ENCODE peak calls at places on chromosome 6, in four cellular contexts. V is GM12865, X is B cell, W is fibroblast of lung. Y is an unnamed sample.

GRCh38 chr6:78487401-78487800 is 379.9 kb upstream of the IRAK1BP1 start:
- DNase-seq in X (no peak), W (no peak), V (no peak), Y (no peak)

GRCh38 chr6:15073344-15073789 is 172.5 kb upstream of the JARID2 start:
- DNase-seq in X (no peak), V (peak), W (no peak), Y (peak)

GRCh38 chr6:168201383-168201782 is 118.2 kb downstream of the DACT2 start:
- DNase-seq in V (no peak), X (no peak), W (no peak), Y (no peak)

GRCh38 chr6:147947521-147947920 is 395.1 kb upstream of the SASH1 start:
- DNase-seq in W (peak), X (no peak), V (no peak), Y (no peak)

GRCh38 chr6:159665868-159666635 is 27.0 kb downstream of the SOD2 start:
- DNase-seq in X (no peak), V (no peak), W (no peak), Y (no peak)

GRCh38 chr6:33417127-33417902 is 592 bp downstream of the CUTA start:
- DNase-seq in V (peak), X (no peak), W (peak), Y (no peak)

GRCh38 chr6:83708970-83709747 is at the start of gene SNAP91:
- DNase-seq in W (no peak), X (no peak), V (peak), Y (peak)

GRCh38 chr6:170553686-170554085 is 483 bp upstream of the TBP start:
- DNase-seq in V (no peak), W (peak), X (peak), Y (no peak)

GRCh38 chr6:144811140-144811539 is 526.0 kb downstream of the UTRN start:
- DNase-seq in V (no peak), W (peak), X (no peak), Y (no peak)

GRCh38 chr6:40916816-40917215 is 122.2 kb downstream of the UNC5CL start:
- DNase-seq in X (no peak), W (no peak), V (no peak), Y (no peak)

GRCh38 chr6:35238843-35239289 is 20.7 kb upstream of the ZNF76 start:
- DNase-seq in X (no peak), W (peak), V (no peak), Y (no peak)

GRCh38 chr6:128209771-128210170 is 308.9 kb upstream of the THEMIS start:
- DNase-seq in V (no peak), X (no peak), W (peak), Y (no peak)

GRCh38 chr6:104526383-104526782 is 333.3 kb downstream of the HACE1 start:
- DNase-seq in V (no peak), W (no peak), X (no peak), Y (no peak)

GRCh38 chr6:112912351-112913101 is 565.4 kb downstream of the RFPL4B start:
- DNase-seq in W (peak), X (no peak), V (no peak), Y (no peak)

GRCh38 chr6:163951326-163951725 is 536.8 kb downstream of the QKI start:
- DNase-seq in X (no peak), V (no peak), W (no peak), Y (no peak)

GRCh38 chr6:148261470-148261869 is 81.2 kb upstream of the SASH1 start:
- DNase-seq in W (no peak), V (no peak), X (no peak), Y (no peak)

GRCh38 chr6:142642651-142643050 is 302.3 kb downstream of the HIVEP2 start:
- DNase-seq in X (no peak), V (no peak), W (no peak), Y (no peak)

GRCh38 chr6:28208180-28208659 is 16.9 kb upstream of the ZSCAN9 start:
- DNase-seq in W (peak), X (no peak), V (no peak), Y (no peak)

GRCh38 chr6:44052419-44053011 is 74.7 kb downstream of the MRPL14 start:
- DNase-seq in X (no peak), W (peak), V (no peak), Y (no peak)

GRCh38 chr6:33740204-33740608 is 6.5 kb downstream of the IP6K3 start:
- DNase-seq in V (no peak), W (peak), X (no peak), Y (no peak)

GRCh38 chr6:142913036-142913510 is 31.9 kb downstream of the HIVEP2 start:
- DNase-seq in V (peak), X (no peak), W (no peak), Y (peak)

GRCh38 chr6:139926711-139927110 is 552.3 kb upstream of the CITED2 start:
- DNase-seq in V (peak), W (peak), X (no peak), Y (no peak)

GRCh38 chr6:79946773-79947190 is 571 bp downstream of the ELOVL4 start:
- DNase-seq in W (peak), X (peak), V (no peak), Y (peak)

GRCh38 chr6:42021847-42022754 is 28.2 kb upstream of the TAF8 start:
- DNase-seq in V (peak), X (peak), W (peak), Y (peak)

GRCh38 chr6:109794201-109794926 is 103.3 kb downstream of the FIG4 start:
- DNase-seq in W (peak), V (peak), X (no peak), Y (no peak)

GRCh38 chr6:45838486-45838885 is 177.2 kb downstream of the CLIC5 start:
- DNase-seq in W (no peak), X (no peak), V (no peak), Y (no peak)

GRCh38 chr6:32967151-32968091 is 973 bp upstream of the BRD2 start:
- DNase-seq in W (peak), V (peak), X (no peak), Y (no peak)

GRCh38 chr6:39153766-39154397 is 38.9 kb upstream of the SAYSD1 start:
- DNase-seq in V (no peak), X (no peak), W (no peak), Y (no peak)

GRCh38 chr6:41071501-41071922 is 644 bp downstream of the OARD1 start:
- DNase-seq in V (peak), X (no peak), W (no peak), Y (no peak)

GRCh38 chr6:130322673-130323268 is 43.0 kb upstream of the TMEM200A start:
- DNase-seq in X (no peak), V (peak), W (peak), Y (no peak)

GRCh38 chr6:116461563-116462507 is 660 bp downstream of the CALHM6 start:
- DNase-seq in X (peak), V (peak), W (peak), Y (peak)

GRCh38 chr6:63802606-63803206 is 167.1 kb downstream of the PHF3 start:
- DNase-seq in V (peak), X (no peak), W (peak), Y (no peak)

GRCh38 chr6:22026160-22026678 is 270.6 kb downstream of the PRL start:
- DNase-seq in X (no peak), V (no peak), W (no peak), Y (peak)

GRCh38 chr6:101397199-101397598 is 3.7 kb downstream of the GRIK2 start:
- DNase-seq in V (no peak), X (no peak), W (peak), Y (no peak)

GRCh38 chr6:149716181-149716580 is 1.7 kb downstream of the LATS1 start:
- DNase-seq in X (no peak), W (no peak), V (peak), Y (peak)

GRCh38 chr6:85390105-85390728 is 59.7 kb upstream of the NT5E start:
- DNase-seq in V (no peak), X (no peak), W (no peak), Y (no peak)

GRCh38 chr6:47106216-47106615 is 64.1 kb upstream of the ADGRF1 start:
- DNase-seq in W (no peak), X (no peak), V (no peak), Y (no peak)

DNA sequence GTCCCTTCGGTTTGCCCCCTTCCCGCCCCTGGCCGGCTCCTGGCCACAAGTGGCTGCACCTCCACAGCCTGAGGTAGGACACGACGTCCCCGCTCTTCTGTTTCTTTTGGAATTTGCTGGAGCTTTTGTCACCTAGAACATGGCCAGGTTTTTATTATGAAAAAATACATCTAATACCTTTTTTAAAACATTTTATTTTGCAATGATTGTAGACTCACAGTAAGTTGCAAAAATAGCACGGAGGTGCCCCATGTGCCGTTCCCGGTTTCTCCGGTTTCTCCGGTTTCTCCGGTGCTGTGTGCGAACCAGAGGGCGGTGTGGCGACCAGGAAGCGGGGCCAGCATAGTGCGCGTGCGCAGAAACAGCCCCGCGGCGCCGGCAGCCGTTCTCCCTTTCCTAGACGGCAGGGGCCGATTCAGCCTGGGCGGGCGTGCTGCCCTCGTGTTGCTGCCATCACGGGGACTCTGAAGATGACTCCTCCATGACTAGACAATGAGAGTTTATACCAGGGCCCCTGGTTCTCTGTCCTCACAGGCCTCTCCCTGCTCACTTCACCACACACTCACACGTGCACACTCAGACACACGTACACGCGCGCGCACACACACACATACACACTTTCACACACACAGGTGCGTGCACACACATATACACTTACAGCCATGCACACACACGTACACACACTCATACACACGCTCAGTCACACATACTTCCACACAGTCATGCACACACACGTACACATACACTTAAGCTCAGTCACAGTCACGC is 102.1 kb downstream of the TMEM242 start:
- DNase-seq in X (peak), W (peak), V (peak), Y (peak)
- TF ChIP-seq CTCF in X (no peak), W (no peak), V (no peak), Y (peak)

GRCh38 chr6:103405321-103405720 is 1454.4 kb downstream of the HACE1 start:
- DNase-seq in W (no peak), V (no peak), X (no peak), Y (no peak)

GRCh38 chr6:103404799-103405198 is 1454.9 kb downstream of the HACE1 start:
- DNase-seq in X (no peak), V (no peak), W (no peak), Y (no peak)

DNA sequence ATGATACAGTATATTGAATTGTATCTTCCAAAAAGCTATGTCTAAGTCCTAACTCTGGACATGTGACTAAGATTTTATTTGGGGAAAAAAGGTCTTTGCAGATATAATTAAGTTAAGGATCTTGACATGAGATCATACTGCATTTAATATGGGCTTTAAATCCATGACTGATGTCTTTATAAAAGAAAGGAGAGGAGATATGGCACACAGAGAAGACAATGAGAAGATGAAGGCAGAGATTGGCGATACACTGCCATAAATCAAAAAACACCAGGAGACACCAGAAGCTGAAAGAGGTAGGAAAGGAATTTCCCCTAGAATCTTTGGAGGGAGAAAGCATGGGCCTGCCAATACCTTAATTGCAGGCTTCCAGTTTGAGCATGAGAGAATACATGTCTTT is 1450.2 kb downstream of the HACE1 start:
- DNase-seq in V (no peak), W (no peak), X (no peak), Y (no peak)
- TF ChIP-seq CTCF in V (no peak), W (no peak), X (no peak), Y (no peak)

GRCh38 chr6:157983439-157984119 is 1.9 kb downstream of the SYNJ2 start:
- DNase-seq in V (no peak), W (peak), X (no peak), Y (no peak)

GRCh38 chr6:157984165-157984564 is 2.5 kb downstream of the SYNJ2 start:
- DNase-seq in X (no peak), W (no peak), V (no peak), Y (no peak)

GRCh38 chr6:157981395-157982296 is at the start of gene SYNJ2:
- DNase-seq in X (peak), W (peak), V (peak), Y (peak)

GRCh38 chr6:157982297-157982579 is 575 bp downstream of the SYNJ2 start:
- DNase-seq in W (peak), X (peak), V (peak), Y (no peak)

DNA sequence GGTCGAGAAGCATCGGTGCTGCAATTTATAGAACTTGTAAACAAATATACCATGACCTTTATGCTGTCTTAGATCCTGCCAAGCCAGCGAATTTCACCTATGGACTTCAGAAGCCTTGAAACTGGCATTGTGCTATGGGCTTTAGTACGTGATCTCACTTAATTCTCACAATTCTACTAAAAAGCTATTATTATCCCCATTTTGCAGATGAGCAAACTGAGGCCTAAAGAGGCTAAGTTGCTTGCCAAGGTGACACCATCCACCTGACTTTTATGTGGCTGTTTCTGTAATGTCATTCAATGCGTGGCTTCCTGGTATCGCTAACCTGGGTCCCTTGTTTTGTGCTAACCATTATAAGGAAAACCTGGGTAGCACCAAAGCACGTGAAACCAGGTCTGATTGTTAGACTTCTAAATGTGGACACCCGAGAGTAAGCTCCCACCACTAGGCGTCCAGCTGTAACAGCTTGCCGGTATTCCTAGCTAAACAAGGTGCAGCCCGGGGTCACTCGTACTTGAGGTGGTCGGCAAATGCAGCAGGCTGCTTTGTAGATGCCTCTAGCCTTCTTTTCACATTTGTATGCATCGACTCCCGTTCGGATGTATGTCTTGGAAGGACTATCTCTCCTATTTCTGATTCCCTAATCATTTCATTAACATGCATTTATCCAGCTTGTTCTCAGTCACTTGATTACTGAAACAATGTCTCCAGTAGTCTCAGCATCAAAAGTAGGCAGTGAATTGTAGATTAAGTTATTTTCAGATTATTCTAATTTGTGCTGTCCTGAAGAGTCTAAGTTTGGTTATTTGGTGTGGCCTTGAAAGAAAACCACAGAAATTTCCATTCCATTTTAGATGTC is 1.1 kb downstream of the SYNJ2 start:
- DNase-seq in W (peak), V (peak), X (no peak), Y (no peak)
- TF ChIP-seq CTCF in W (peak), V (peak), X (peak), Y (peak)

DNA sequence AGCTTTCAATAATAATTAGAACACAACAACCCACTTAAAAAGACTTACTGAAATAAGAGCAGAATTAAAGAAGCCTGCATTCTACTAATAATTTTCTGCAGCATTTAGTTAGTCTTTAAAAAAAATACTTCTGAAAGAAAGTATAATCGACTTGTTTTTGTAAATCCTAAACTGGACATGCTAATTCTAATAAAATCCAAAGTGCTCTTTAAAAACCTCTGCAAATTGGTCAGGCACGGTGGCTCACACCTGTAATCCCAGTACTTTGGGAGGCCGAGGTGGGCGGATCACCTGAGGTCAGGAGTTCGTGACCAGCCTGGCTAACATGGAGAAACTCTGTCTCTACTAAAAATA is 57.5 kb upstream of the ARMH2 start:
- DNase-seq in V (no peak), X (no peak), W (no peak), Y (no peak)
- TF ChIP-seq CTCF in V (no peak), X (peak), W (no peak), Y (no peak)

DNA sequence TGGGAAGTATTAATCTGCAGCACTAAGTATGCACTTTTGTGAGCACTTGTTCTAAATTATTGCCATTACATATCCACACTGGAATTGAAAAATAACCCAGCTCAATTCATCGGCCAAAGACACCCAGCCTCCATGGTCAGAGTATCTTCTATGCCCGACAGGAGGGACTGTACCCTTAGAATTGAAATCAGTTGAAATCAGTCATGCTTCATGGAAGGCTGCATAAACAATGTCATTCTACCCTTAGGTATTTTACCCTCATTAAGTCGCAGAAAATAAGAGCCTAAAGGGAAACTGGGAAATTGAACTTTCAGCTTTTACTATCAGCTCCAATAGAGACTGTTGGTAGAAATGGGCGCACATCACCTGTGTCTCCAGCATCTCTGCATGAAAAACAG is 2.9 kb upstream of the RAMACL start:
- DNase-seq in V (peak), X (no peak), W (no peak), Y (no peak)
- TF ChIP-seq CTCF in V (no peak), X (no peak), W (no peak), Y (no peak)

GRCh38 chr6:16471222-16471784 is 232.9 kb downstream of the GMPR start:
- DNase-seq in W (no peak), V (peak), X (no peak), Y (peak)
- TF ChIP-seq CTCF in W (no peak), V (no peak), X (no peak), Y (no peak)

DNA sequence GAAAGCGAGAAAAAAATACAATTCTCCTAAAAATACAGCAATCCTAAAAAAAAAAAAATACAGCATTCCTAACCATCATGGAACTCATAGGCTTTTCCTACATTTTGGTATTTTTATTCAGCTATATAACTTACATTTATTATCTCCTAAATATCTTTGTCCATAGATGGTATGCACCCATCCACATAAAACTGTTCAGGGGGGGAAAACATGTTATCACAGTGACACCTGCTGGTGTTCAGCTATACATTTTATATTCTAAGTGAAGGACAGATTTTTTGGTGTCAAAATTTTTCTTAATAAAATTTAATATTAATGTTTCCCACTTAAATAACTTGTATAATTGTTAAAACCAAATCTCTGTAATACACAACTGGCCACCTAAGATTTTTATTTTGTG is 58.0 kb downstream of the BLOC1S5 start:
- DNase-seq in W (peak), V (peak), X (peak), Y (no peak)
- TF ChIP-seq CTCF in W (peak), V (peak), X (peak), Y (peak)